ENCODE peak calls at places on chromosomes 4 and X, in eight cellular contexts. V is hepatocyte, P is pancreas, Z is fibroblast of mammary gland, K is astrocyte of the spinal cord, U is fibroblast of lung, Y is keratinocyte, S is left ventricle myocardium inferior. A is an unnamed sample.

GRCh38 chr4:20987191-20987590 is 286.9 kb downstream of the PACRGL start:
- DNase-seq in V (no peak), P (no peak), S (no peak), K (no peak), U (no peak), Z (no peak), Y (no peak), A (no peak)

GRCh38 chr4:138275946-138276621 is 33.9 kb upstream of the SLC7A11 start:
- DNase-seq in Y (peak; percentile 19), Z (peak; percentile 80), V (no peak), U (peak; percentile 68), S (no peak), K (peak; percentile 90), P (no peak), A (no peak)

GRCh38 chr4:35125995-35126712 is 1118.2 kb downstream of the ARAP2 start:
- DNase-seq in Y (no peak), V (peak; percentile 40), S (no peak), P (no peak), U (no peak), K (no peak), Z (no peak), A (no peak)

GRCh38 chr4:181548873-181549541 is 694.2 kb upstream of the TENM3 start:
- DNase-seq in U (peak; percentile 91), V (no peak), Z (peak; percentile 96), P (no peak), Y (peak; percentile 59), S (no peak), K (peak; percentile 92), A (peak; percentile 28)

GRCh38 chrX:123108513-123109427 is 75.3 kb upstream of the GRIA3 start:
- DNase-seq in P (no peak), V (no peak), U (no peak), K (no peak), Z (peak; percentile 42), Y (no peak), S (no peak), A (no peak)

GRCh38 chr4:165016971-165017370 is 14.8 kb upstream of the TRIM60 start:
- DNase-seq in U (no peak), P (no peak), Y (no peak), K (no peak), V (no peak), Z (peak; percentile 13), S (no peak), A (no peak)

GRCh38 chrX:108020631-108021030 is 24.2 kb upstream of the VSIG1 start:
- DNase-seq in S (no peak), P (no peak), Z (peak; percentile 26), U (peak; percentile 29), Y (no peak), V (no peak), K (peak; percentile 13), A (no peak)

GRCh38 chr4:176150283-176150682 is 45.1 kb downstream of the SPATA4 start:
- DNase-seq in Y (no peak), K (peak; percentile 52), S (no peak), Z (peak; percentile 58), P (no peak), V (peak; percentile 10), U (peak; percentile 72), A (no peak)

GRCh38 chr4:26191353-26191752 is 129.5 kb upstream of the RBPJ start:
- DNase-seq in S (no peak), K (peak; percentile 45), U (no peak), Y (no peak), V (peak; percentile 65), P (no peak), Z (peak; percentile 69), A (no peak)

GRCh38 chrX:15908891-15909290 is 54.3 kb upstream of the AP1S2 start:
- DNase-seq in P (no peak), V (no peak), Z (no peak), K (no peak), S (no peak), Y (no peak), U (no peak), A (no peak)

GRCh38 chr4:77201343-77201742 is 44.3 kb downstream of the CCNG2 start:
- DNase-seq in Y (peak; percentile 85), P (no peak), Z (peak; percentile 45), U (no peak), V (no peak), S (no peak), K (peak; percentile 4), A (no peak)

GRCh38 chr4:1517592-1518411 is 111.6 kb upstream of the NKX1-1 start:
- DNase-seq in P (no peak), S (no peak), K (no peak), Y (no peak), U (no peak), Z (no peak), V (no peak), A (no peak)

GRCh38 chrX:74372272-74372671 is 49.0 kb upstream of the SLC16A2 start:
- DNase-seq in S (no peak), Y (no peak), V (no peak), K (no peak), Z (no peak), P (no peak), U (no peak), A (no peak)

GRCh38 chr4:48138936-48139335 is 4.9 kb upstream of the TXK start:
- DNase-seq in Y (no peak), U (no peak), K (no peak), V (no peak), S (no peak), Z (no peak), P (no peak), A (no peak)

GRCh38 chr4:64617813-64618212 is 208.6 kb upstream of the TECRL start:
- DNase-seq in P (no peak), Y (no peak), V (no peak), K (peak; percentile 5), S (no peak), Z (peak; percentile 1), U (no peak), A (no peak)

GRCh38 chrX:136196691-136197155 is 49.4 kb downstream of the FHL1 start:
- DNase-seq in Y (no peak), K (no peak), S (no peak), U (no peak), Z (peak; percentile 38), V (no peak), P (no peak), A (no peak)
- H3K4me3 ChIP-seq in Y (no peak overlapping the region), K (no peak overlapping the region), S (peak overlapping the region; percentile 57), U (no peak overlapping the region), Z (no peak overlapping the region), V (no peak overlapping the region), P (no peak overlapping the region), A (no peak overlapping the region)

GRCh38 chr4:99574530-99575314 is at the start of gene MTTP:
- DNase-seq in Y (no peak), K (no peak), S (no peak), V (peak; percentile 13), P (no peak), Z (no peak), U (no peak), A (no peak)
- H3K4me3 ChIP-seq in Y (no peak within 1 kb of the TSS), K (no peak within 1 kb of the TSS), S (no peak within 1 kb of the TSS), V (peak within 1 kb of the TSS; percentile 35), P (no peak within 1 kb of the TSS), Z (no peak within 1 kb of the TSS), U (no peak within 1 kb of the TSS), A (no peak within 1 kb of the TSS)

GRCh38 chr4:13525606-13526281 is 18.6 kb downstream of the NKX3-2 start:
- DNase-seq in Z (no peak), S (no peak), V (no peak), U (no peak), K (no peak), Y (no peak), P (no peak), A (no peak)

GRCh38 chr4:13523105-13523477 is 21.2 kb downstream of the NKX3-2 start:
- DNase-seq in K (no peak), V (no peak), Y (no peak), U (no peak), P (no peak), Z (no peak), S (no peak), A (no peak)

GRCh38 chr4:13526658-13527057 is 17.6 kb downstream of the NKX3-2 start:
- DNase-seq in P (no peak), Z (no peak), S (no peak), Y (no peak), K (no peak), V (no peak), U (no peak), A (no peak)

GRCh38 chr4:13523591-13524503 is 20.5 kb downstream of the NKX3-2 start:
- DNase-seq in K (no peak), V (no peak), U (no peak), S (no peak), Y (no peak), P (no peak), Z (no peak), A (peak; percentile 61)

DNA sequence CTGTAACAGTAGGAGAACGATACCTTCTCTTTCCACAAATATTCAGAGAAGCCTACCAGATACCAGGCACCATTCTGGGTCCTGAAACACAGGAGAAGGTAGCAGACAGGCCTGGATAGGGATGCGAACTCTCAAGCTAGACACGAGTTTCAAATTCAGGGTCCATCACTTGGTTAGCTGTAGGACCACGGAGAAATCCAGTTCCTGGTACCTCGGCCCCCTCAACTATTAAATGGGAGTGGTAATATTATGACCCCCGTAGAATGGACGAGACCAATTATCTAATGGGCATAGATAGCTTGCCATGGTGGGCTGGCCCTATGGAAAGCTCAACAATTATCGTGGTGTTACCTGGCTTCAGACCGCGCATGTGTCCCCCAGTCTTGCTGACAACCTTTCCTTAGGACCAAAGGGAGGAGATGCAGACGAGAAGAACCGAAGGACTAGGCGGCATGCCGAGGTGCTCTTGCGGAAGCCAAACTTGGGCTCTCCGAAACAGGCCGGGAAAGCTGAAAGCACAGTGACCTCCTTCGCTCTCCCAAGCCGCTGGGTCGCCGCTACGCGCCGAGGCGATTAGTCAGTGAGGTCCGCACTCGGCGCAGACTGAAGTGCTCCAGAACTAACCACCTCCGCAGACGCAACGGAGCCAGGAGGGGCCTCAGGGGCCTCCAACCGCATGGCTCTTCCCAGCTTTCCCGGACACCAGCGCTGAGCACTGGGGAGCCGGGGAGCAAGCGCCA is 19.6 kb downstream of the NKX3-2 start:
- DNase-seq in V (no peak), S (no peak), P (no peak), K (peak; percentile 35), Y (no peak), Z (peak; percentile 56), U (no peak), A (peak; percentile 65)
- H3K4me3 ChIP-seq in V (no peak overlapping the region), S (no peak overlapping the region), P (no peak overlapping the region), K (no peak overlapping the region), Y (no peak overlapping the region), Z (no peak overlapping the region), U (no peak overlapping the region), A (no peak overlapping the region)

DNA sequence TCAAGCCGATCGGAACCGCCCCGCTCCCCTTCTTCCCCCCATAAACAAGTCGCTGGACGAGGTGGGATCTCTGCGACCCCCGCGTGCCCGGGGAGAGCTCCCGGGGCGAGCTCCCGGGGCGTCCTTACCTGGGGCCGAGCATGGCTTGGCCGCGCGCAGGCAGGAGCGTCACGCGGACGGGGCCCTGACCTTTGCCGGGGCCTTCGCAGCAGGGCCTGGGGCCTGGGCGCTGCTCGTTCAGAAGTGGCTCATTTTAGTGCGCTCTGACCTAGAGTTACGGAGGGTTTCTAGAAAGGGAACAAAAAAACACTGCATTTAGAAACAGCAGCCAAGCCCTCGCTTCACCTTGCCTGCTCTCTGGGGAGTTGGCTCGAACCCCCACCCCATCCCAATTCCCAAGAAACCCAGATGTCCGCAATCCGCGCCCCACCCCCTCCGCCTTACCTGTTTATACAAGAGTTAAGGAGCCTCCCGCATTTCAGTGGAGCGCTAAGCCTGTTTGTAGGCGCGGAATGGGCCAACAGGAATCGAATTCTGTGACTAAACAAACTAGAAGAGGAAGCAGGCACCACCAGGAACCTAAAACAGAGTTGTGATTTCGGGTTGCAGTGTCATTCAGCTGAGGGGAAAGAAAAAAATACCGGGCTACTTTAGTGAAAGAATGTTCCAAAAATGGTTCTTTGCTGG is 814 bp upstream of the RBM47 start:
- DNase-seq in V (peak; percentile 69), U (no peak), P (peak; percentile 73), Z (no peak), Y (no peak), K (no peak), S (peak; percentile 18), A (peak; percentile 80)
- H3K4me3 ChIP-seq in V (peak overlapping the region; percentile 36), U (no peak overlapping the region), P (peak overlapping the region; percentile 53), Z (no peak overlapping the region), Y (peak overlapping the region; percentile 70), K (peak overlapping the region; percentile 70), S (peak overlapping the region; percentile 65), A (peak overlapping the region; percentile 36)

GRCh38 chr4:65670331-65671031 is at the start of gene EPHA5:
- DNase-seq in S (peak; percentile 47), U (peak; percentile 36), P (peak; percentile 46), K (peak; percentile 96), Y (no peak), Z (peak; percentile 56), V (peak; percentile 79), A (peak; percentile 85)
- H3K4me3 ChIP-seq in S (peak within 1 kb of the TSS; percentile 61), U (peak within 1 kb of the TSS; percentile 55), P (peak within 1 kb of the TSS; percentile 27), K (peak within 1 kb of the TSS; percentile 73), Y (peak within 1 kb of the TSS; percentile 28), Z (peak within 1 kb of the TSS; percentile 38), V (peak within 1 kb of the TSS; percentile 63), A (peak within 1 kb of the TSS; percentile 7)